ENCODE peak calls at places on chromosomes 6 and 20, in five cellular contexts. N is ovary, V is neural progenitor cell, C is breast epithelium, Y is right lobe of liver. D is an unnamed sample.
A peak's percentile ranks its signal among the peaks of the same experiment; 100 is the strongest.

GRCh38 chr6:166989427-166990034 is 9.7 kb upstream of the CEP43 start:
- DNase-seq in N (no peak), V (peak; percentile 9), C (no peak), Y (no peak), D (peak; percentile 62)

GRCh38 chr6:140636698-140637402 is 1262.4 kb upstream of the CITED2 start:
- DNase-seq in N (no peak), V (no peak), C (no peak), Y (no peak), D (peak; percentile 72)

GRCh38 chr6:70599187-70599586 is 32.5 kb downstream of the SDHAF4 start:
- DNase-seq in N (no peak), V (no peak), C (no peak), Y (no peak), D (no peak)

GRCh38 chr20:53621482-53622246 is 28.0 kb upstream of the ZNF217 start:
- DNase-seq in N (peak; percentile 73), V (no peak), C (peak; percentile 50), Y (peak; percentile 64), D (no peak)

GRCh38 chr6:70079241-70079640 is 212.9 kb downstream of the COL19A1 start:
- DNase-seq in N (no peak), V (no peak), C (no peak), Y (no peak), D (no peak)

GRCh38 chr6:115271434-115271833 is 789.3 kb downstream of the FRK start:
- DNase-seq in N (no peak), V (peak; percentile 39), C (no peak), Y (no peak), D (peak; percentile 1)

GRCh38 chr6:130520235-130520634 is 154.4 kb downstream of the TMEM200A start:
- DNase-seq in N (no peak), V (no peak), C (no peak), Y (no peak), D (no peak)

GRCh38 chr6:710601-711571 is 17.9 kb upstream of the EXOC2 start:
- DNase-seq in N (peak; percentile 56), V (peak; percentile 72), C (peak; percentile 34), Y (peak; percentile 66), D (peak; percentile 72)

GRCh38 chr20:49585585-49586245 is 17.8 kb upstream of the PTGIS start:
- DNase-seq in N (no peak), V (no peak), C (no peak), Y (no peak), D (no peak)

GRCh38 chr6:106685833-106686232 is 56.5 kb downstream of the QRSL1 start:
- DNase-seq in N (no peak), V (no peak), C (no peak), Y (no peak), D (no peak)

DNA sequence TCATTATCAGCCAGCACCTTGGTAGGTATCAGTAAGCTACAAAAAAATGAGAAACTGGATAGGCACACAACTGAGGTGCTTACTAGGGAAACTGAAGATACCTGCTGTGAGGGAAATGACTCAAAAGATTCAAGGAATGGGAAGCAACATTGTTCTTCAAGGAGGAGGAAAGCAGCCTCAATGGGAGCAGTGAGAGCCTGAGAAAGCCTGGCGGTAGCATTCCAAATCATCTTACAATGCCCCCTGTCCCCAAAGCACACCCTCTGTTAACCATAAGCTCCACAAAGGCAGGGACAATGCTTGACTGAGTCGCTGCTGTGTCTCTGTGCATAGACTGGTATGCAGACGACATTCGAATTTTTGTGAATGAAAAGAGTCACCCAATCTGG is 10.6 kb downstream of the PKHD1 start:
- DNase-seq in N (no peak), V (peak; percentile 82), C (no peak), Y (no peak), D (no peak)
- H3K4me3 ChIP-seq in N (no peak overlapping the region), V (peak overlapping the region; percentile 24), C (no peak overlapping the region), Y (no peak overlapping the region), D (no peak overlapping the region)

DNA sequence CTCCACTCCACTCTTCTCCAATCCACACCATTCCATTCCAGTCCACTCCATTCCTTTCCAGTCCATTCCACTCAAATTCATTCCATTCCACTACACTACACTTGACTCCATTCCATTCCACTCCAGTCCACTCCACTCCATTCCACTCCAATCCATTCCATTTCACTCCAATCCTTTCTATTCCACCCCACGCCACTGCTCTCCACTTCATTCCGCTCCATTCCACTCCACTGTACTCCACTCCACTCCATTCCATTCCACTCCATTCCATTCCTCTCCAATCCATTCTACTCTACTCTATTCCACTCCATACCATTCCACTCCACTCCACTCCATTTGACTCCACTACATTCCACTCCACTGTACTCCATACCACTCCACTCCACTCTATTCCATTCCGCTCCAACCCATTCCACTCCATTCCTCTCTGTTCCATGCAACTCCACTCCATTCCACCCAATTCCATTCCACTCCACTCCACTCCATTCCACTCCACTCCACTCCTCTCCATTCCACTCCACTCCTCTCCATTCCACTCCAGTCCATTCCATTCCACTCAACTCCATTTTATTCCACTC is 23.4 kb upstream of the DEFB125 start:
- DNase-seq in N (no peak), V (no peak), C (no peak), Y (no peak), D (no peak)
- H3K9me3 ChIP-seq in N (peaks cover 10% of the 10 kb centered on the region), V (no peaks in the 10 kb centered on the region), C (no peaks in the 10 kb centered on the region), Y (no peaks in the 10 kb centered on the region), D (no peaks in the 10 kb centered on the region)

GRCh38 chr20:44053046-44053445 is 133.9 kb downstream of the JPH2 start:
- DNase-seq in N (no peak), V (no peak), C (no peak), Y (no peak), D (no peak)

GRCh38 chr20:44054118-44054517 is 132.9 kb downstream of the JPH2 start:
- DNase-seq in N (no peak), V (no peak), C (peak; percentile 11), Y (no peak), D (no peak)

GRCh38 chr20:44057698-44058675 is 129.0 kb downstream of the JPH2 start:
- DNase-seq in N (no peak), V (no peak), C (peak; percentile 7), Y (no peak), D (no peak)

GRCh38 chr20:44054849-44055248 is 132.1 kb downstream of the JPH2 start:
- DNase-seq in N (no peak), V (no peak), C (no peak), Y (no peak), D (no peak)

DNA sequence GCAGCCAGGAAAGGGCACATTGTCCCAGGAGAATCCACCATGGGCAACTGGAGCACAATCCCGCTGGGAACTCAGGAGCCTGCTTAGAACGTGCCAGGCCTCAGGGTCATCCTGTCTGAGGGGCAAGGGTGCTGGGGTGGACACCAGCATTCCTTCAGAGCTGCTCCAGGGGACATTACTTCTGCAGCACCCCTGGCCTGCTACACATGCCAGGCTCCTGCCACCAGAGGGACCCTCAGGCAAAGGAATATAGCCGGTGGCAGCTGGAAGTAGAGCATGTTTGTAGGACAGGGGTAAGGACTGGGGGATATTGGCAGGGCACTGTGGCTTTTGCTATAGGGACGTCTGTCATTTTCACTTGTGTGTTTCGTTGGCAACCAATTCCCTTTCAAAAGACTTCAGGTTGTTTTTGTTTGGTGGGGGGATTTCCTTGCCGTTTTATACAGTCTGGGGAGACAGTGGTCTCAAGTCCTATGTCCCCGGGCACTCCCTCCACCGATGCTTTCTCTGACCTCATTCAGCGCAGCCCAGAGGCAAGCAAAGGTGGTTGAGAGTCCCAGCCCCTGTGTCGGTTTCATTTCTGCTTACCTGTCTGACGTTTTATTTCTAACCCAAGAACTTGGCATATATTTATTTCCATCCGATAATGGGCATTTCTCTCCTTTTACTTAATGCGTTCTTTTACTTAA is 130.8 kb downstream of the JPH2 start:
- DNase-seq in N (no peak), V (peak; percentile 72), C (peak; percentile 13), Y (peak; percentile 53), D (peak; percentile 71)
- TF ChIP-seq CTCF in N (no peak), V (peak; percentile 67), C (no peak), Y (peak; percentile 17), D (peak; percentile 38)

DNA sequence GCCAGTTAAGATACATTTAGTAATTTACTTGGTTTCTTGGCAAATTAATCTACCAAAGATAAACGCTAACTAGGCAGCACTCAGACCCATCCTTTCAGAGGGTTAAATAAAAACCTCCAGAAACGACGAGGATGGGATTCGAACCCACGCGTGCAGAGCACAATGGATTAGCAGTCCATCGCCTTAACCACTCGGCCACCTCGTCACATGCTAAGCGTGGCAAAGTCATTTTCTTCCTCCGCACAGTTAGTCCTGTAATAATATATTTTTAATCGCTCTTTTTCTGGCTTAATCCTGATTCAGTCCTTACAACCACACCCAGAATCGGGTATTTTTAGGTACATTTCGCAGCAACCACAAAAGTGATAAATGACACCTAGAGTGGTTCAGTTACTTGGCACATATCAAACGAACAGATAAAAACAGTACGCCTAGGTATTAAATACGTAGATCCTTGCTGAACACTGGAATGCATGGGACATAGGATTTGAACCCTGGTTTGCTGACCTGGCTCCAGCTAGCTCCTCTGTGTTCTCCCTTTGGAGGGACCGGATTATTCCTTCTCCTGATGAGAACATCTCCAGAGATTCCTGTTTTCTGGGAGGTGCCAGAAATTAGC is 71.6 kb downstream of the GPX5 start:
- DNase-seq in N (no peak), V (peak; percentile 66), C (no peak), Y (no peak), D (no peak)
- H3K4me3 ChIP-seq in N (no peak overlapping the region), V (peak overlapping the region; percentile 60), C (no peak overlapping the region), Y (no peak overlapping the region), D (peak overlapping the region; percentile 12)

D was measured in cardiac muscle cell.